ENCODE peak calls at places on chromosome 7, in six cellular contexts. A, E, M, H, P and N are unnamed samples.

GRCh38 chr7:149220534-149220933 is 18.9 kb upstream of the ZNF212 start:
- DNase-seq in M (no peak), A (no peak), E (peak), H (no peak), P (no peak), N (peak)

GRCh38 chr7:51224811-51225581 is 91.6 kb downstream of the COBL start:
- DNase-seq in H (peak), E (peak), M (no peak), P (peak), A (no peak), N (no peak)

GRCh38 chr7:134755422-134756022 is 23.9 kb upstream of the CALD1 start:
- DNase-seq in A (no peak), H (no peak), E (peak), P (no peak), M (peak), N (peak)

GRCh38 chr7:1086588-1087461 is 1.1 kb upstream of the GPER1 start:
- DNase-seq in M (peak), A (no peak), H (peak), P (peak), E (peak), N (peak)

GRCh38 chr7:234041-234711 is 41.8 kb downstream of the FAM20C start:
- DNase-seq in A (no peak), E (no peak), H (peak), P (no peak), M (peak), N (peak)

GRCh38 chr7:83976302-83976701 is 218.3 kb downstream of the SEMA3A start:
- DNase-seq in A (no peak), H (no peak), E (peak), P (no peak), M (peak), N (peak)

GRCh38 chr7:44977956-44978355 is 859 bp downstream of the MYO1G start:
- DNase-seq in H (no peak), A (no peak), P (no peak), M (no peak), E (no peak), N (no peak)

GRCh38 chr7:107501593-107501992 is 31.7 kb downstream of the GPR22 start:
- DNase-seq in M (peak), A (no peak), H (no peak), E (peak), P (no peak), N (peak)

GRCh38 chr7:4245866-4246470 is 436.1 kb upstream of the FOXK1 start:
- DNase-seq in P (no peak), E (no peak), A (no peak), H (no peak), M (no peak), N (no peak)

GRCh38 chr7:23618241-23618640 is 21.1 kb downstream of the CCDC126 start:
- DNase-seq in M (no peak), P (no peak), H (no peak), A (no peak), E (peak), N (no peak)

GRCh38 chr7:20172736-20173334 is 44.3 kb downstream of the MACC1 start:
- DNase-seq in M (peak), H (peak), P (no peak), E (peak), A (no peak), N (peak)

GRCh38 chr7:69861233-69861632 is 263.0 kb downstream of the AUTS2 start:
- DNase-seq in A (no peak), P (no peak), H (peak), E (no peak), M (no peak), N (no peak)

GRCh38 chr7:139916717-139917395 is 87.8 kb downstream of the TBXAS1 start:
- DNase-seq in H (no peak), E (no peak), M (peak), A (peak), P (no peak), N (no peak)

DNA sequence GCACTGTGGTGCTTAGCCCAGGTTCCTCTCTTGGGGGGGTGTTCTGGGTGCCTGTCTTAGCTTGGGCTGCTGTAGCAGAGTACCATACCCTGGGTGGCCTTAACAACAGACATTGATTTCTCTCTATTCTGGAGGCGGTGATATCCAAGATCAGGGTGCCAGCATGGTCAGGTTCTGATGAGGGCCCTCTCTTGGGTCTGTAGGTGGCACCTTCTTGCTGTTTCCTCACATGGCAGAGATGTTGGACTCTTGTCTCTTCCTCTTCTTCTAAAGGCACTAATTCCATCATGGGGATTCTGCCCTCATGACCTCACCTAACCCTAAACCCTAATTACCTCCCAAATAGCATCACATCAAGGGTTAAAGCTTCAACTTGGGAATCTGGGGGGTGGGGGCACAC is 19.9 kb upstream of the CRHR2 start:
- DNase-seq in E (peak), A (no peak), M (no peak), H (no peak), P (no peak), N (no peak)
- TF ChIP-seq CTCF in E (peak), A (no peak), M (no peak), H (no peak), P (peak), N (no peak)

GRCh38 chr7:111174476-111174875 is 83.5 kb downstream of the LRRN3 start:
- DNase-seq in E (no peak), M (no peak), P (no peak), A (no peak), H (no peak), N (no peak)
- H3K4me3 ChIP-seq in E (no peak), M (no peak), P (no peak), A (no peak), H (no peak), N (no peak)

DNA sequence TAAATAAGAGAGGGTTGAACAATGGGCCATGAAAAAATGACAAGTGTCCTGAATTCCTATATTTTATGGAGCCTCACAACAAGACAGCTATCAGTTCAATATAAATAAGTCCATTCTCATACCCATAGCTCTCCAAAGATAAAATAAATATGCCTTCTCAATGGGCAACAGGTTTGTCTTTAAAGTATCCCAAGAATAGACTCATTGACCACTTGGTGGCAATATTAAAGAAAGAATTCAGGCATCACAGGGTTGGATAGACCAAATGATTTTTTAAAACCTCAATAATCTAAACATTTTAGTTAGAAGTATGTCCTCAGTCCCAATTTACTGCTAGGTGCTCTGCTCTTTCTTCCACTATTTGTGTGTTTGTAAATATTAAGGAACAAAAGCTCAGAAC is 165.1 kb upstream of the WNT16 start:
- DNase-seq in M (no peak), A (no peak), E (no peak), H (no peak), P (no peak), N (no peak)
- TF ChIP-seq CTCF in M (no peak), A (peak), E (no peak), H (no peak), P (no peak), N (no peak)

DNA sequence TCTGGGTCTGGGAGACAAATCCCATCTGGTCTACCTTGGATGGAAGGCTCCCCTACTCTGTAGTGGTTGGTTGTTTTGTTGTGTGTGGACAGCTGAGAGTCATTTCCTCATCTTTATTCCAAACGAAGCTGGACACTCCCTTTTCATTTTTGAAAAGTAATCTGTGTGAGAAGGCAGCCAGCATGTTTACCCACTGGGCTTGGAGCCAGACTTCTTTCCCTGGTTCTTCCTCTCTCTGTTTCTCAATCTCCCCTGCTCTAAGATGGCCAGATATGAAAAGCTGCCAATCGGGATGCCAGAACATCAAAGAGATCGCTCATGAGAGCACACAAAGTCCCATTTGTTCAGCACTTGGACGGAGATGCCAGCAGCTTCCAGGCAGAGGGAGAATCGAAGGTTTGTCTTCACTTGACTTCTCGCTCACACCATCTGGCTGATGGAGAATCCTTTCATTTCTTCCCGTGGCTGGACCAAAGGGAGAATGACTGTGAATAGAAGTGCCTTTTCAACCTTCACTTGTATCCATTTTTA is 108.2 kb upstream of the AGR3 start:
- DNase-seq in M (peak), H (peak), P (no peak), E (peak), A (no peak), N (peak)
- H3K4me3 ChIP-seq in M (peak), H (no peak), P (peak), E (no peak), A (no peak), N (peak)

GRCh38 chr7:98358706-98359105 is 42.2 kb downstream of the BAIAP2L1 start:
- DNase-seq in A (no peak), M (no peak), P (no peak), H (no peak), E (no peak), N (no peak)

GRCh38 chr7:98359395-98359794 is 41.5 kb downstream of the BAIAP2L1 start:
- DNase-seq in H (no peak), E (no peak), M (no peak), P (no peak), A (no peak), N (no peak)

GRCh38 chr7:98357751-98358161 is 43.1 kb downstream of the BAIAP2L1 start:
- DNase-seq in M (peak), A (no peak), P (no peak), H (no peak), E (peak), N (peak)

GRCh38 chr7:98362517-98362916 is 38.4 kb downstream of the BAIAP2L1 start:
- DNase-seq in A (no peak), M (no peak), E (no peak), H (no peak), P (no peak), N (no peak)

DNA sequence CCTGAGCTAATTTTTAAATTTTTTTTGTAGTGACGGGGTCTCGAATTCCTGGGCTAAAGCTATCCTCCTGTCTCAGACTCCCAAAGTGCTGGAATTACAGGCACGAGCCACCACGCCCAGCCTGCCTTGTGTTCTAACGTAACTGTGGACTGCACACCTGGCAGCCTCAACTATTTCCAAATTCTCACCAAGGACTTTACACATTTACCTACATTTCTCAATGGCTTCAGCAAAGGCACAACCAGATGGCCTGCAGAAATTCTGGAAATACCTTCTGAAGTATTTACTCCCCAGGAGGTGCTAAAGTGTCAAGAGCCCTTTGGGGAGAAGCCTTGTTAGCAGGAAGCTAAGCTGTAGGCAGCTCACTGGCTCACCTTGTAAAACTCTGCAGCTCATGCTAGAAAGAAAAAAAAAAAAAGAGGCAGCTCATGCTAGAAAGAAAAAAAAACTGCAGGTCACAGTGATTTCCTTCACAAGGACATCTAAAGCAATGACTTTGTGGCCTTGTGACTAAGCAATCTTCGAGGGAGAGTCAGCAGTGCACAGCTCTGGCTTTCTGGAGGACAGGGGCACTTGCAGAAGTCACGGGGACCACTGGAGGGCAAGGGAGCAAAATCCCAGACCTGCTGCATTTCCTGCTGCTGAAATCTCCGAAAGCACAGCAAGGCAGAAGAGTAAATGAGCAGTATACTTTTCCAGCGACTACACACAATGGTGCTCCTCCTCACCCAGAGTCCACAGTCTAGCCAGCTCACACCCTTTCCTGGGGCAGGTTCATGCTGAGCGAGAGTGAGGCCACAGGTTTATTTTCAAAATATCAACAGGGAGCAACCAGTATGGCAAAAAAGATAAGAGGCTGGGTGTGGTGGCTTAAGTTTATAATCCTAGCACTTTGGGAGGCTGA is 40.4 kb downstream of the BAIAP2L1 start:
- DNase-seq in A (no peak), H (no peak), M (no peak), E (no peak), P (no peak), N (no peak)
- TF ChIP-seq CTCF in A (no peak), H (no peak), M (no peak), E (no peak), P (no peak), N (no peak)

DNA sequence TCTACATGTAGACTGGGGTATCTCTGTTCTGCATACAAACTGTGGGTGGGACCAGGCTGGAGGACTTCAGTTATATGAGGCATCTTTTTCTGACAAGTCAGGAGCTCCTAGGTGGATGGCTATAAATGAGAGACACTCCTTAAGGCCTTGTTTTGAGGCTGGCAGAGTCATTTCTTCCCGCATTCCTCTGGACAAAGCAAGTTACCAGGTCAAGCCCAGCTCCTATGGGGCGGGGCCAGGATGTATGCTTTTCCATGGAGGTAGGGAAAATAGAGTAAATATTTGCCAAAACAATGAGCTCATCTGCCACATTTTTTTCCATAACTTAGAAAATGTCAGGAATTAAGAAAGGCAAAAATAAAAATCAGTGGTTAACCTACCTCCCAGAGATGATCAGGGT is 283.4 kb downstream of the GPR37 start:
- DNase-seq in E (peak), A (no peak), M (no peak), H (no peak), P (no peak), N (no peak)
- H3K4me3 ChIP-seq in E (no peak), A (no peak), M (no peak), H (no peak), P (no peak), N (no peak)

GRCh38 chr7:65265959-65266519 is 107.6 kb upstream of the ZNF92 start:
- DNase-seq in A (no peak), M (no peak), E (no peak), P (no peak), H (no peak), N (no peak)

GRCh38 chr7:65268782-65269149 is 104.9 kb upstream of the ZNF92 start:
- DNase-seq in H (no peak), M (no peak), E (no peak), A (no peak), P (no peak), N (no peak)

GRCh38 chr7:65264258-65264657 is 109.4 kb upstream of the ZNF92 start:
- DNase-seq in P (no peak), M (no peak), H (no peak), E (no peak), A (no peak), N (no peak)

DNA sequence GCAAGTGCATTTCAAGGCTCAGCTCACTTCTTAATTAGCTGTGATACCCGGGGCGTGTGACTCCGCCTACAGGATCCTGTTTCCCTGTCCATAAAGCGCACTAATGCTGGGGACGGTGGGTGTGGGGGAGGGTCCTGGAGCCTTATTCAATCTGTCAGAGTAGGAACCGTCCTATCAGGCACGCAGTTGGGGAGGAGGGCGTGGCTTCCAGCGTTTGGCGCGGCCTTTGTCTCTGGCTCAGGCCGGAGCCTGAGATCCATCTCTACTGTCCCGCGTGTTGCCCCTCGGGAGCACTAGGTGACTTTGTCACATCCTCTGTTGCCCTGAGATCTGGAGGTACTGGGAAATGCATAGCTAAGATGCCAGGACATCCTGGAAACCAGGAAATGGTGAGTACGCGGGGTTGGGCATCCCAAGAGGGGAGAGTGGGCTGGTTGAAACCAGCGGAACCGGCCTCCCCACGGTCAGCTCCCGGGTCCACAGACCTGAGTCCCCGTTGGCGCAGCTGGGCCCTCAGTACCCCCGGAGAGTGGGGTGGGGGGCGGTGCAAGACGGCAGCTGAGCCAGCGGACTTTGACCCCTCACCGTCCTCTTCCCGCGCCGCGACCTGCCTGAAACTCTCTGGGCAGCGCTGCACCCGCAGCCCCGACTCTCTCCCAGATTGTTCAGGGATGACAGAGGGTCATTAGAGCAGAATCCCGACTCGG is 104.4 kb upstream of the ZNF92 start:
- DNase-seq in M (peak), P (no peak), E (peak), A (peak), H (no peak), N (no peak)
- TF ChIP-seq CTCF in M (no peak), P (no peak), E (no peak), A (no peak), H (no peak), N (no peak)

GRCh38 chr7:101121996-101122932 is 4.6 kb upstream of the SERPINE1 start:
- DNase-seq in E (peak), M (peak), A (no peak), P (no peak), H (no peak), N (peak)

GRCh38 chr7:101124376-101125056 is 2.4 kb upstream of the SERPINE1 start:
- DNase-seq in A (no peak), P (no peak), E (peak), M (peak), H (no peak), N (peak)

GRCh38 chr7:101120315-101120714 is 6.6 kb upstream of the SERPINE1 start:
- DNase-seq in M (no peak), H (no peak), A (no peak), P (no peak), E (no peak), N (no peak)

GRCh38 chr7:101123703-101124068 is 3.2 kb upstream of the SERPINE1 start:
- DNase-seq in E (no peak), P (no peak), A (no peak), M (no peak), H (no peak), N (no peak)

DNA sequence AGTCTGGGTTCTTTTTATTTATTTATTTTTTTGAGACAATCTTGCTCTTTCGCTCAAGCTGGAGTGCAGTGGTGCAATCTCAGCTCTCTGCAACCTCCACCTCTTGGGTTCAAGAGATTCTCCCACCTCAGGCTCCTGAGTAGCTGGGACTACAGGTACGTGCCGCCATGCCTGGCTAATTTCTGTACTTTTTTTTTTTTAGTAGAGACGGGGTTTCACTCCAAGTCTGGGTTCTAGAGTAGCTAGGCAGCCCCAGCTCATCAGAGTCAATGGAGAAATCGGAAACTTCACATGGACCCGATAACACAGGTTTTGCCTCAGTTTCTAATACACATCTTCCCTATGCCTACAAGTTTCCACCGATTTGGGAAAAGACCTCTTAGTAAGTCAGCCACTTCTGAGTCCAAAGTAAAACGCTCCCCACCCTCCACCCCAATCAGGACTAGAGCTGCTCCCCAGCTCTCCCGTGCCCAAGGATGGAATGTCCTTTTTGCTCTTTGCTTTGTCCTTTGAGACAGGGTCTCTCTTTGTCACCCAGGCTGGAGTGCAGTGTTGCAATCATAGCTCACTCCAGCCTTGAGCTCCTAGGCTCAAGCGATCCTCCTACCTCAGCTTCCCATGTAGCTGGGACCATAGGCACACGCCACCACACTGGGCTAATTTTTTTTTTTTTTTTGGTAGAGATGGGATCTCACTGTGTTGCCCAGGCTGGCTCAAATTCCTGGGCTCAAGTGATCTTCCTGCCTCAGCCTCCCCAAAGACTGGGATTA is 3.8 kb upstream of the SERPINE1 start:
- DNase-seq in E (no peak), H (no peak), M (no peak), A (no peak), P (no peak), N (no peak)
- H3K4me3 ChIP-seq in E (no peak), H (no peak), M (no peak), A (no peak), P (no peak), N (no peak)